ENCODE peak calls at places on chromosome 13, in ten cellular contexts. One of them, this sample, is unnamed.

GRCh38 chr13:74036373-74036772 is 97.8 kb downstream of the KLF12 start:
- DNase-seq in cardiac fibroblast: no peak
- DNase-seq in HL-60: no peak
- DNase-seq in MCF 10A: no peak
- DNase-seq in foreskin keratinocyte: peak; percentile 91
- DNase-seq in breast epithelium: peak; percentile 86
- DNase-seq in mucosa of descending colon: no peak
- DNase-seq in HepG2: no peak
- DNase-seq in fibroblast of pulmonary artery: no peak
- DNase-seq in astrocyte of the cerebellum: no peak
- DNase-seq in this sample: no peak

GRCh38 chr13:52374389-52374788 is 31.6 kb downstream of the THSD1 start:
- DNase-seq in cardiac fibroblast: no peak
- DNase-seq in HL-60: no peak
- DNase-seq in MCF 10A: no peak
- DNase-seq in foreskin keratinocyte: no peak
- DNase-seq in breast epithelium: no peak
- DNase-seq in mucosa of descending colon: no peak
- DNase-seq in HepG2: no peak
- DNase-seq in fibroblast of pulmonary artery: no peak
- DNase-seq in astrocyte of the cerebellum: no peak
- DNase-seq in this sample: no peak

GRCh38 chr13:49086711-49087110 is 111.0 kb downstream of the FNDC3A start:
- DNase-seq in cardiac fibroblast: peak; percentile 86
- DNase-seq in HL-60: no peak
- DNase-seq in MCF 10A: peak; percentile 63
- DNase-seq in foreskin keratinocyte: peak; percentile 74
- DNase-seq in breast epithelium: no peak
- DNase-seq in mucosa of descending colon: no peak
- DNase-seq in HepG2: no peak
- DNase-seq in fibroblast of pulmonary artery: peak; percentile 77
- DNase-seq in astrocyte of the cerebellum: no peak
- DNase-seq in this sample: no peak

GRCh38 chr13:34719060-34719875 is 222.8 kb upstream of the NBEA start:
- DNase-seq in cardiac fibroblast: peak; percentile 28
- DNase-seq in HL-60: no peak
- DNase-seq in MCF 10A: no peak
- DNase-seq in foreskin keratinocyte: no peak
- DNase-seq in breast epithelium: no peak
- DNase-seq in mucosa of descending colon: no peak
- DNase-seq in HepG2: no peak
- DNase-seq in fibroblast of pulmonary artery: no peak
- DNase-seq in astrocyte of the cerebellum: no peak
- DNase-seq in this sample: no peak

GRCh38 chr13:27375686-27376326 is 48.6 kb upstream of the GTF3A start:
- DNase-seq in cardiac fibroblast: peak; percentile 75
- DNase-seq in HL-60: no peak
- DNase-seq in MCF 10A: peak; percentile 68
- DNase-seq in foreskin keratinocyte: no peak
- DNase-seq in breast epithelium: no peak
- DNase-seq in mucosa of descending colon: peak; percentile 84
- DNase-seq in HepG2: peak; percentile 47
- DNase-seq in fibroblast of pulmonary artery: peak; percentile 74
- DNase-seq in astrocyte of the cerebellum: peak; percentile 45
- DNase-seq in this sample: peak; percentile 76

GRCh38 chr13:90534617-90535340 is 812.7 kb upstream of the MIR17HG start:
- DNase-seq in cardiac fibroblast: no peak
- DNase-seq in HL-60: no peak
- DNase-seq in MCF 10A: no peak
- DNase-seq in foreskin keratinocyte: no peak
- DNase-seq in breast epithelium: no peak
- DNase-seq in mucosa of descending colon: no peak
- DNase-seq in HepG2: no peak
- DNase-seq in fibroblast of pulmonary artery: no peak
- DNase-seq in astrocyte of the cerebellum: no peak
- DNase-seq in this sample: no peak

GRCh38 chr13:52849727-52850395 is 1.4 kb upstream of the PCDH8 start:
- DNase-seq in cardiac fibroblast: no peak
- DNase-seq in HL-60: no peak
- DNase-seq in MCF 10A: no peak
- DNase-seq in foreskin keratinocyte: no peak
- DNase-seq in breast epithelium: no peak
- DNase-seq in mucosa of descending colon: no peak
- DNase-seq in HepG2: no peak
- DNase-seq in fibroblast of pulmonary artery: no peak
- DNase-seq in astrocyte of the cerebellum: no peak
- DNase-seq in this sample: no peak

GRCh38 chr13:19181621-19182485 is at the start of gene TUBA3C:
- DNase-seq in cardiac fibroblast: no peak
- DNase-seq in HL-60: no peak
- DNase-seq in MCF 10A: no peak
- DNase-seq in foreskin keratinocyte: no peak
- DNase-seq in breast epithelium: peak; percentile 10
- DNase-seq in mucosa of descending colon: no peak
- DNase-seq in HepG2: no peak
- DNase-seq in fibroblast of pulmonary artery: no peak
- DNase-seq in astrocyte of the cerebellum: no peak
- DNase-seq in this sample: no peak

GRCh38 chr13:113658836-113659235 is 838 bp upstream of the ATP4B start:
- DNase-seq in cardiac fibroblast: no peak
- DNase-seq in HL-60: no peak
- DNase-seq in MCF 10A: no peak
- DNase-seq in foreskin keratinocyte: no peak
- DNase-seq in breast epithelium: no peak
- DNase-seq in mucosa of descending colon: no peak
- DNase-seq in HepG2: no peak
- DNase-seq in fibroblast of pulmonary artery: no peak
- DNase-seq in astrocyte of the cerebellum: no peak
- DNase-seq in this sample: no peak

GRCh38 chr13:27423333-27423732 is 1.1 kb upstream of the GTF3A start:
- DNase-seq in cardiac fibroblast: no peak
- DNase-seq in HL-60: no peak
- DNase-seq in MCF 10A: no peak
- DNase-seq in foreskin keratinocyte: no peak
- DNase-seq in breast epithelium: no peak
- DNase-seq in mucosa of descending colon: no peak
- DNase-seq in HepG2: no peak
- DNase-seq in fibroblast of pulmonary artery: no peak
- DNase-seq in astrocyte of the cerebellum: no peak
- DNase-seq in this sample: no peak

GRCh38 chr13:52405767-52406494 is at the start of gene THSD1:
- DNase-seq in cardiac fibroblast: peak; percentile 37
- DNase-seq in HL-60: no peak
- DNase-seq in MCF 10A: peak; percentile 44
- DNase-seq in foreskin keratinocyte: peak; percentile 35
- DNase-seq in breast epithelium: peak; percentile 39
- DNase-seq in mucosa of descending colon: peak; percentile 33
- DNase-seq in HepG2: no peak
- DNase-seq in fibroblast of pulmonary artery: peak; percentile 44
- DNase-seq in astrocyte of the cerebellum: no peak
- DNase-seq in this sample: peak; percentile 86

GRCh38 chr13:53151692-53152421 is 123.2 kb downstream of the OLFM4 start:
- DNase-seq in cardiac fibroblast: peak; percentile 11
- DNase-seq in HL-60: peak; percentile 28
- DNase-seq in MCF 10A: peak; percentile 78
- DNase-seq in foreskin keratinocyte: no peak
- DNase-seq in breast epithelium: no peak
- DNase-seq in mucosa of descending colon: peak; percentile 72
- DNase-seq in HepG2: peak; percentile 43
- DNase-seq in fibroblast of pulmonary artery: peak; percentile 56
- DNase-seq in astrocyte of the cerebellum: no peak
- DNase-seq in this sample: peak; percentile 71

GRCh38 chr13:28684257-28684656 is 25.3 kb downstream of the POMP start:
- DNase-seq in cardiac fibroblast: no peak
- DNase-seq in HL-60: no peak
- DNase-seq in MCF 10A: peak; percentile 23
- DNase-seq in foreskin keratinocyte: peak; percentile 6
- DNase-seq in breast epithelium: no peak
- DNase-seq in mucosa of descending colon: peak; percentile 48
- DNase-seq in HepG2: peak; percentile 1
- DNase-seq in fibroblast of pulmonary artery: peak; percentile 14
- DNase-seq in astrocyte of the cerebellum: no peak
- DNase-seq in this sample: no peak

GRCh38 chr13:98570929-98571372 is 6.0 kb downstream of the STK24 start:
- DNase-seq in cardiac fibroblast: peak; percentile 42
- DNase-seq in HL-60: no peak
- DNase-seq in MCF 10A: peak; percentile 69
- DNase-seq in foreskin keratinocyte: peak; percentile 85
- DNase-seq in breast epithelium: no peak
- DNase-seq in mucosa of descending colon: peak; percentile 61
- DNase-seq in HepG2: peak; percentile 77
- DNase-seq in fibroblast of pulmonary artery: no peak
- DNase-seq in astrocyte of the cerebellum: no peak
- DNase-seq in this sample: no peak

DNA sequence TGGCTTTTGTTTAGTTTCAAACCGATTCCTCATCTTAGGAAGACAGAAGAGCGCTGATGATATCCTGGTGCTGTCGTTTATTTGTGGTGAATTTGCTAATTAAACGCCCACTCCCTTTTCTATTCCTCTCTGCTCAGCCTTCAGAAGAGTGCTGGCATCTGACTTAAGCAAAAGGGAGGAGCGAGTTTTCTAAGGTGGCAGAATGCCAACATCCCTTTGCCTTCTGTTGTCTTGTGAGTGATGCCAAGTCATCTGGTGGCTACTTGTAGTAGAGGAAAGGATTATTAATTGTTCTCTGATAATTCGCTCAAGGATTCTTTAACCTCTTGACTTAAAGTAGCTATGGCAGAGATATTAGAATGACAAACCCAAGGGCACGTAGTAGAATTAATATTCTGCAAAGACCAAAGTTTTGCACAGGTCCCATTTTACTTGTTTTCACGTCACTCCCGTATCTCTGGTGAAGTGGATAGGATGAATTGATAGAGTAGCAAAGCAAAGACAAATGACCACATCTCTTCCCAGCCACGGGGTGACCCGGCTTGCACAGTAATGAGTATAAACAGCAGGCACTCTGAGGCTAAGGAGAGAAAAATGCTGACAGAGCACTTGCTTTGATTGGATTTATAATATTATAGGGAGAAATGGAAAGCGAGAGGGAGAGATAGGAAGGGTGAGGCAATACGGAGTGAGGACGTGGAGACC is 68.2 kb downstream of the ERCC5 start:
- DNase-seq in cardiac fibroblast: peak; percentile 38
- DNase-seq in HL-60: no peak
- DNase-seq in MCF 10A: peak; percentile 84
- DNase-seq in foreskin keratinocyte: peak; percentile 80
- DNase-seq in breast epithelium: peak; percentile 47
- DNase-seq in mucosa of descending colon: peak; percentile 32
- DNase-seq in HepG2: no peak
- DNase-seq in fibroblast of pulmonary artery: peak; percentile 62
- DNase-seq in astrocyte of the cerebellum: peak; percentile 8
- DNase-seq in this sample: no peak
- TF ChIP-seq CTCF in cardiac fibroblast: no peak
- TF ChIP-seq CTCF in HL-60: no peak
- TF ChIP-seq CTCF in MCF 10A: no peak
- TF ChIP-seq CTCF in foreskin keratinocyte: peak; percentile 3
- TF ChIP-seq CTCF in breast epithelium: no peak
- TF ChIP-seq CTCF in mucosa of descending colon: no peak
- TF ChIP-seq CTCF in HepG2: no peak
- TF ChIP-seq CTCF in fibroblast of pulmonary artery: no peak
- TF ChIP-seq CTCF in astrocyte of the cerebellum: no peak
- TF ChIP-seq CTCF in this sample: no peak

GRCh38 chr13:24746618-24747247 is 17.2 kb upstream of the RNF17 start:
- DNase-seq in cardiac fibroblast: peak; percentile 19
- DNase-seq in HL-60: no peak
- DNase-seq in MCF 10A: no peak
- DNase-seq in foreskin keratinocyte: no peak
- DNase-seq in breast epithelium: no peak
- DNase-seq in mucosa of descending colon: no peak
- DNase-seq in HepG2: no peak
- DNase-seq in fibroblast of pulmonary artery: no peak
- DNase-seq in astrocyte of the cerebellum: no peak
- DNase-seq in this sample: peak; percentile 67
- TF ChIP-seq CTCF in cardiac fibroblast: no peak
- TF ChIP-seq CTCF in HL-60: peak; percentile 17
- TF ChIP-seq CTCF in MCF 10A: no peak
- TF ChIP-seq CTCF in foreskin keratinocyte: peak; percentile 41
- TF ChIP-seq CTCF in breast epithelium: no peak
- TF ChIP-seq CTCF in mucosa of descending colon: no peak
- TF ChIP-seq CTCF in HepG2: peak; percentile 15
- TF ChIP-seq CTCF in fibroblast of pulmonary artery: peak; percentile 7
- TF ChIP-seq CTCF in astrocyte of the cerebellum: peak; percentile 12
- TF ChIP-seq CTCF in this sample: peak; percentile 31

GRCh38 chr13:55298201-55298600 is 1842.5 kb upstream of the PRR20A start:
- DNase-seq in cardiac fibroblast: no peak
- DNase-seq in HL-60: no peak
- DNase-seq in MCF 10A: no peak
- DNase-seq in foreskin keratinocyte: no peak
- DNase-seq in breast epithelium: no peak
- DNase-seq in mucosa of descending colon: no peak
- DNase-seq in HepG2: no peak
- DNase-seq in fibroblast of pulmonary artery: no peak
- DNase-seq in astrocyte of the cerebellum: no peak
- DNase-seq in this sample: no peak
- TF ChIP-seq CTCF in cardiac fibroblast: no peak
- TF ChIP-seq CTCF in HL-60: no peak
- TF ChIP-seq CTCF in MCF 10A: no peak
- TF ChIP-seq CTCF in foreskin keratinocyte: no peak
- TF ChIP-seq CTCF in breast epithelium: no peak
- TF ChIP-seq CTCF in mucosa of descending colon: no peak
- TF ChIP-seq CTCF in HepG2: no peak
- TF ChIP-seq CTCF in fibroblast of pulmonary artery: no peak
- TF ChIP-seq CTCF in astrocyte of the cerebellum: no peak
- TF ChIP-seq CTCF in this sample: no peak

GRCh38 chr13:35768126-35768525 is 291.6 kb upstream of the MAB21L1 start:
- DNase-seq in cardiac fibroblast: no peak
- DNase-seq in HL-60: no peak
- DNase-seq in MCF 10A: no peak
- DNase-seq in foreskin keratinocyte: no peak
- DNase-seq in breast epithelium: no peak
- DNase-seq in mucosa of descending colon: no peak
- DNase-seq in HepG2: no peak
- DNase-seq in fibroblast of pulmonary artery: no peak
- DNase-seq in astrocyte of the cerebellum: no peak
- DNase-seq in this sample: no peak

GRCh38 chr13:35768551-35768950 is 292.1 kb upstream of the MAB21L1 start:
- DNase-seq in cardiac fibroblast: peak; percentile 27
- DNase-seq in HL-60: no peak
- DNase-seq in MCF 10A: no peak
- DNase-seq in foreskin keratinocyte: no peak
- DNase-seq in breast epithelium: no peak
- DNase-seq in mucosa of descending colon: no peak
- DNase-seq in HepG2: no peak
- DNase-seq in fibroblast of pulmonary artery: peak; percentile 13
- DNase-seq in astrocyte of the cerebellum: peak; percentile 41
- DNase-seq in this sample: no peak

GRCh38 chr13:35770756-35771291 is 294.3 kb upstream of the MAB21L1 start:
- DNase-seq in cardiac fibroblast: no peak
- DNase-seq in HL-60: no peak
- DNase-seq in MCF 10A: no peak
- DNase-seq in foreskin keratinocyte: no peak
- DNase-seq in breast epithelium: no peak
- DNase-seq in mucosa of descending colon: no peak
- DNase-seq in HepG2: no peak
- DNase-seq in fibroblast of pulmonary artery: no peak
- DNase-seq in astrocyte of the cerebellum: no peak
- DNase-seq in this sample: no peak

GRCh38 chr13:35769812-35770211 is 293.3 kb upstream of the MAB21L1 start:
- DNase-seq in cardiac fibroblast: no peak
- DNase-seq in HL-60: no peak
- DNase-seq in MCF 10A: no peak
- DNase-seq in foreskin keratinocyte: no peak
- DNase-seq in breast epithelium: no peak
- DNase-seq in mucosa of descending colon: no peak
- DNase-seq in HepG2: no peak
- DNase-seq in fibroblast of pulmonary artery: no peak
- DNase-seq in astrocyte of the cerebellum: no peak
- DNase-seq in this sample: no peak

GRCh38 chr13:35771898-35772297 is 295.4 kb upstream of the MAB21L1 start:
- DNase-seq in cardiac fibroblast: peak; percentile 76
- DNase-seq in HL-60: no peak
- DNase-seq in MCF 10A: peak; percentile 13
- DNase-seq in foreskin keratinocyte: peak; percentile 93
- DNase-seq in breast epithelium: no peak
- DNase-seq in mucosa of descending colon: no peak
- DNase-seq in HepG2: no peak
- DNase-seq in fibroblast of pulmonary artery: peak; percentile 64
- DNase-seq in astrocyte of the cerebellum: peak; percentile 63
- DNase-seq in this sample: no peak
- TF ChIP-seq CTCF in cardiac fibroblast: no peak
- TF ChIP-seq CTCF in HL-60: no peak
- TF ChIP-seq CTCF in MCF 10A: no peak
- TF ChIP-seq CTCF in foreskin keratinocyte: no peak
- TF ChIP-seq CTCF in breast epithelium: no peak
- TF ChIP-seq CTCF in mucosa of descending colon: no peak
- TF ChIP-seq CTCF in HepG2: no peak
- TF ChIP-seq CTCF in fibroblast of pulmonary artery: no peak
- TF ChIP-seq CTCF in astrocyte of the cerebellum: no peak
- TF ChIP-seq CTCF in this sample: no peak

This sample was measured in endothelial cell.